ENCODE peak calls at places on chromosome 1, in six cellular contexts. One of them, this sample, is unnamed.

GRCh38 chr1:207752456-207753132 is 740 bp downstream of the CD46 start:
- DNase-seq in activated naive CD8-positive, alpha-beta T cell treated with anti-CD3 and anti-CD28 coated beads for 36 hours: peak; percentile 50
- DNase-seq in H54: no peak
- DNase-seq in B cell: no peak
- DNase-seq in activated T-helper 1 cell treated with Interleukin-2 at 50 U/mL for 16 hours: no peak
- DNase-seq in fibroblast of villous mesenchyme: peak; percentile 29
- DNase-seq in this sample: no peak

GRCh38 chr1:220323717-220324116 is 51.5 kb upstream of the RAB3GAP2 start:
- DNase-seq in activated naive CD8-positive, alpha-beta T cell treated with anti-CD3 and anti-CD28 coated beads for 36 hours: no peak
- DNase-seq in activated T-helper 1 cell treated with Interleukin-2 at 50 U/mL for 16 hours: no peak
- DNase-seq in B cell: no peak
- DNase-seq in H54: no peak
- DNase-seq in fibroblast of villous mesenchyme: no peak
- DNase-seq in this sample: no peak

GRCh38 chr1:177830531-177830930 is 139.3 kb downstream of the SEC16B start:
- DNase-seq in H54: no peak
- DNase-seq in activated T-helper 1 cell treated with Interleukin-2 at 50 U/mL for 16 hours: no peak
- DNase-seq in fibroblast of villous mesenchyme: no peak
- DNase-seq in activated naive CD8-positive, alpha-beta T cell treated with anti-CD3 and anti-CD28 coated beads for 36 hours: no peak
- DNase-seq in B cell: no peak
- DNase-seq in this sample: no peak

GRCh38 chr1:110556471-110556807 is 37.5 kb upstream of the KCNA10 start:
- DNase-seq in B cell: no peak
- DNase-seq in fibroblast of villous mesenchyme: no peak
- DNase-seq in activated T-helper 1 cell treated with Interleukin-2 at 50 U/mL for 16 hours: no peak
- DNase-seq in activated naive CD8-positive, alpha-beta T cell treated with anti-CD3 and anti-CD28 coated beads for 36 hours: no peak
- DNase-seq in H54: no peak
- DNase-seq in this sample: no peak

GRCh38 chr1:11961230-11961629 is 19.0 kb upstream of the MFN2 start:
- DNase-seq in activated naive CD8-positive, alpha-beta T cell treated with anti-CD3 and anti-CD28 coated beads for 36 hours: no peak
- DNase-seq in B cell: no peak
- DNase-seq in fibroblast of villous mesenchyme: peak; percentile 88
- DNase-seq in activated T-helper 1 cell treated with Interleukin-2 at 50 U/mL for 16 hours: no peak
- DNase-seq in H54: no peak
- DNase-seq in this sample: no peak

GRCh38 chr1:67861856-67862516 is 28.7 kb upstream of the GNG12 start:
- DNase-seq in activated naive CD8-positive, alpha-beta T cell treated with anti-CD3 and anti-CD28 coated beads for 36 hours: no peak
- DNase-seq in B cell: no peak
- DNase-seq in fibroblast of villous mesenchyme: peak; percentile 33
- DNase-seq in H54: no peak
- DNase-seq in activated T-helper 1 cell treated with Interleukin-2 at 50 U/mL for 16 hours: no peak
- DNase-seq in this sample: no peak

GRCh38 chr1:193754732-193755427 is 568.5 kb upstream of the B3GALT2 start:
- DNase-seq in fibroblast of villous mesenchyme: no peak
- DNase-seq in activated naive CD8-positive, alpha-beta T cell treated with anti-CD3 and anti-CD28 coated beads for 36 hours: no peak
- DNase-seq in H54: no peak
- DNase-seq in B cell: no peak
- DNase-seq in activated T-helper 1 cell treated with Interleukin-2 at 50 U/mL for 16 hours: no peak
- DNase-seq in this sample: no peak

GRCh38 chr1:35573198-35573775 is at the start of gene TFAP2E:
- DNase-seq in activated naive CD8-positive, alpha-beta T cell treated with anti-CD3 and anti-CD28 coated beads for 36 hours: no peak
- DNase-seq in B cell: peak; percentile 56
- DNase-seq in activated T-helper 1 cell treated with Interleukin-2 at 50 U/mL for 16 hours: no peak
- DNase-seq in H54: no peak
- DNase-seq in fibroblast of villous mesenchyme: peak; percentile 36
- DNase-seq in this sample: no peak

GRCh38 chr1:37808369-37809319 is 636 bp upstream of the YRDC start:
- DNase-seq in activated T-helper 1 cell treated with Interleukin-2 at 50 U/mL for 16 hours: no peak
- DNase-seq in activated naive CD8-positive, alpha-beta T cell treated with anti-CD3 and anti-CD28 coated beads for 36 hours: peak; percentile 59
- DNase-seq in B cell: no peak
- DNase-seq in H54: peak; percentile 91
- DNase-seq in fibroblast of villous mesenchyme: peak; percentile 85
- DNase-seq in this sample: no peak

GRCh38 chr1:110262846-110263631 is 52.9 kb downstream of the KCNC4 start:
- DNase-seq in B cell: no peak
- DNase-seq in activated T-helper 1 cell treated with Interleukin-2 at 50 U/mL for 16 hours: no peak
- DNase-seq in activated naive CD8-positive, alpha-beta T cell treated with anti-CD3 and anti-CD28 coated beads for 36 hours: no peak
- DNase-seq in H54: no peak
- DNase-seq in fibroblast of villous mesenchyme: no peak
- DNase-seq in this sample: no peak

GRCh38 chr1:179036844-179037465 is 11.3 kb downstream of the FAM20B start:
- DNase-seq in B cell: no peak
- DNase-seq in activated T-helper 1 cell treated with Interleukin-2 at 50 U/mL for 16 hours: no peak
- DNase-seq in H54: no peak
- DNase-seq in activated naive CD8-positive, alpha-beta T cell treated with anti-CD3 and anti-CD28 coated beads for 36 hours: peak; percentile 16
- DNase-seq in fibroblast of villous mesenchyme: peak; percentile 8
- DNase-seq in this sample: no peak

GRCh38 chr1:1565340-1565739 is 9.3 kb downstream of the SSU72 start:
- DNase-seq in H54: no peak
- DNase-seq in activated naive CD8-positive, alpha-beta T cell treated with anti-CD3 and anti-CD28 coated beads for 36 hours: no peak
- DNase-seq in fibroblast of villous mesenchyme: no peak
- DNase-seq in activated T-helper 1 cell treated with Interleukin-2 at 50 U/mL for 16 hours: no peak
- DNase-seq in B cell: no peak
- DNase-seq in this sample: no peak